ENCODE peak calls at places on chromosomes 16 and 17, in six cellular contexts. N, D, X, L, C and Z are unnamed samples.

GRCh38 chr16:12927591-12927990 is 26.2 kb downstream of the SHISA9 start:
- DNase-seq in D (no peak), L (no peak), C (no peak), X (no peak), N (no peak), Z (no peak)

GRCh38 chr17:79630821-79631639 is 20.2 kb upstream of the RBFOX3 start:
- DNase-seq in L (peak), X (no peak), N (no peak), C (no peak), D (peak), Z (no peak)

GRCh38 chr16:2194166-2194834 is 2.1 kb downstream of the CASKIN1 start:
- DNase-seq in C (no peak), X (no peak), D (no peak), N (no peak), L (no peak), Z (no peak)

GRCh38 chr17:49069585-49070273 is 62.8 kb upstream of the B4GALNT2 start:
- DNase-seq in L (no peak), C (no peak), D (no peak), X (no peak), N (no peak), Z (no peak)

GRCh38 chr17:17712268-17712924 is 31.1 kb downstream of the RAI1 start:
- DNase-seq in L (no peak), C (no peak), D (no peak), X (no peak), N (no peak), Z (peak)

GRCh38 chr16:26569793-26570192 is 496.9 kb upstream of the C16orf82 start:
- DNase-seq in L (no peak), D (no peak), C (no peak), N (no peak), X (no peak), Z (no peak)

GRCh38 chr16:2532494-2533141 is 1.4 kb upstream of the CEMP1 start:
- DNase-seq in C (no peak), N (no peak), X (peak), L (no peak), D (no peak), Z (peak)

GRCh38 chr16:1150511-1150982 is 2.4 kb upstream of the CACNA1H start:
- DNase-seq in X (no peak), N (no peak), L (no peak), C (no peak), D (no peak), Z (no peak)

GRCh38 chr17:80997471-80998387 is 6.1 kb downstream of the CHMP6 start:
- DNase-seq in N (no peak), L (no peak), C (no peak), D (no peak), X (no peak), Z (peak)

GRCh38 chr16:81462683-81463082 is 18.1 kb downstream of the CMIP start:
- DNase-seq in L (no peak), X (no peak), N (no peak), D (no peak), C (no peak), Z (no peak)

GRCh38 chr16:2235695-2236361 is 416 bp upstream of the DNASE1L2 start:
- DNase-seq in N (no peak), L (no peak), C (no peak), X (no peak), D (no peak), Z (no peak)

GRCh38 chr17:77475012-77475976 is 334.5 kb downstream of the SEC14L1 start:
- DNase-seq in D (no peak), N (no peak), X (peak), L (no peak), C (no peak), Z (no peak)

GRCh38 chr16:2586241-2586640 is 48.4 kb downstream of the PDPK1 start:
- DNase-seq in L (no peak), D (no peak), N (no peak), C (no peak), X (no peak), Z (no peak)

GRCh38 chr17:4436381-4436780 is 2.6 kb downstream of the SPNS3 start:
- DNase-seq in L (no peak), X (no peak), N (no peak), D (no peak), C (no peak), Z (no peak)

GRCh38 chr17:81511800-81512559 is 619 bp downstream of the ACTG1 start:
- DNase-seq in X (no peak), L (no peak), N (no peak), C (no peak), D (no peak), Z (no peak)

GRCh38 chr17:45992175-45992574 is 6.9 kb upstream of the STH start:
- DNase-seq in D (no peak), L (no peak), C (no peak), N (no peak), X (no peak), Z (no peak)

GRCh38 chr17:82632461-82632860 is 15.8 kb downstream of the WDR45B start:
- DNase-seq in X (no peak), L (no peak), D (no peak), N (no peak), C (no peak), Z (no peak)

GRCh38 chr17:9204623-9205329 is 183.5 kb downstream of the NTN1 start:
- DNase-seq in D (no peak), N (no peak), L (no peak), C (no peak), X (no peak), Z (no peak)

GRCh38 chr16:22677024-22677830 is 136.7 kb upstream of the HS3ST2 start:
- DNase-seq in L (no peak), N (no peak), X (no peak), D (peak), C (no peak), Z (no peak)

GRCh38 chr17:80511222-80512180 is 33.1 kb upstream of the RPTOR start:
- DNase-seq in X (no peak), D (no peak), L (no peak), N (no peak), C (no peak), Z (no peak)

GRCh38 chr17:55641559-55642160 is 81.0 kb downstream of the TMEM100 start:
- DNase-seq in N (no peak), C (no peak), L (peak), X (no peak), D (no peak), Z (peak)
- TF ChIP-seq CTCF in N (peak), C (peak), L (peak), X (no peak), D (no peak), Z (peak)

DNA sequence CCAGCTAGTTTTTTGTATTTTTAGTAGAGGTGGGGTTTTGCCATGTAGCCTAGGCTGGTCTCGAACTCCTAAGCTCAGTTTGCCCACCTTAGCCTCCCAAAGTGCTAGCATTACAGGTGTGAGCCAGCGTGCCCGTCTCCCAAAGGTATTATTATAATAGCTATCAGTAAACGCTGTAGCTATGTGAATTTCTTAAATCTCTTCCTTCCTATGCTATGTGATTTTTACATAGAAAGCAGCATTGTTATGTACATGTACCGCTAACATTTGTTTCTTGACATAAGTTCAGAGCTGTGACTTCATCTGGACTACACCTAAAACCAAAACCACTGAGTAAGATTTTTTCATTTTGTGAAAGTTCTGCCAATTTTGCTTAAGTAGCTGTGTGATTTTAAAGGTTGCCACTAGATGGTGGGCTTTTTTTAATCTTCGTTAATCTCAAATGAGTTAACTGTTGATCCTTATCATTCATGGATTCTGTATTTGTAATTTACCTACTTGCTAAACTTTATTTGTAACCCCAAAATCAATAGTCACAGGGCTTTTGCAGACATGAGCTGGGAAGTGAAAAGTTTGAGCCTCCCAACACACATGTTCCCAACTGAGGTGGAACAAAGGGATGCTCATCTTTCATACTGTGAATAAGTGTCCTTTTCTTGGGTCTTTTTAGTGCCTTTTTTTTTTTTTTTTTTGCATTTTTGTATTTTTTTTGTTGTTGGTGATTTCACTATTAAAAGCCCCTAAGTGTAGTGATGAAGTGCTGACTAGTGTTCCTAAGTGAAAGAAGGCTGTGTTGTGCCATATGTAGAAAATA is 21.9 kb downstream of the PRKAR1A start:
- DNase-seq in X (no peak), N (no peak), L (no peak), D (no peak), C (no peak), Z (no peak)
- TF ChIP-seq CTCF in X (peak), N (no peak), L (peak), D (no peak), C (peak), Z (peak)

GRCh38 chr16:83199012-83199411 is 572.2 kb downstream of the CDH13 start:
- DNase-seq in L (no peak), X (no peak), D (no peak), N (no peak), C (no peak), Z (no peak)

GRCh38 chr16:83205896-83206295 is 579.1 kb downstream of the CDH13 start:
- DNase-seq in D (no peak), C (no peak), N (no peak), L (no peak), X (no peak), Z (no peak)

GRCh38 chr16:83200005-83200779 is 573.4 kb downstream of the CDH13 start:
- DNase-seq in X (no peak), D (no peak), C (no peak), N (no peak), L (no peak), Z (no peak)
- TF ChIP-seq CTCF in X (no peak), D (no peak), C (no peak), N (no peak), L (no peak), Z (no peak)

GRCh38 chr17:64129765-64130558 is at the start of gene ERN1:
- DNase-seq in L (peak), D (no peak), C (peak), N (peak), X (peak), Z (peak)
- TF ChIP-seq CTCF in L (no peak), D (no peak), C (no peak), N (no peak), X (no peak), Z (no peak)

GRCh38 chr17:68060336-68060735 is 24.8 kb downstream of the KPNA2 start:
- DNase-seq in X (no peak), L (no peak), N (no peak), D (no peak), C (no peak), Z (peak)

GRCh38 chr17:68053237-68054030 is 17.9 kb downstream of the KPNA2 start:
- DNase-seq in L (no peak), C (no peak), N (no peak), D (no peak), X (no peak), Z (no peak)

GRCh38 chr17:68054296-68054900 is 18.9 kb downstream of the KPNA2 start:
- DNase-seq in L (no peak), X (no peak), C (no peak), N (no peak), D (no peak), Z (no peak)

GRCh38 chr17:68061512-68062313 is 26.2 kb downstream of the KPNA2 start:
- DNase-seq in C (no peak), L (no peak), N (no peak), D (no peak), X (no peak), Z (peak)

DNA sequence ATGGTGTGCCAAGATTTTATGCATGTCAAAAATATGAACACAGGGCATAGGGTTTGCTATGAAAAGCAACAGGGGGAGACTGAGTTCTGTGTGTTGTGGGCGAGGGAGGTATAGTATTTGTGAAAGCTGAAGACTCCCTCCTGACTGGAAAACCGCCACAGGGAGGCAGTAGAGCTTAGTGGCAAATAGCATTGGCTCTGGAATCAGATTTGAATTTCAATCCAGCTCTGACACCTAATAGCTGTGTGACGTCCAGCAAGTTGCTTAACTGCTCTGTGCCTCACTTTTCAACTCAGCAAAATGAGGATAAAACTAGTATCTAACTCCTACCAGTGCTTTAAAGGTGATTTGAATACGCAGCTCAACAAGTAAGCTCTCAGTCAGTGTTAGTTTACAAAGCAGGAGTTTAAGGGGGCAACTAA is 22.0 kb downstream of the KPNA2 start:
- DNase-seq in X (peak), D (no peak), C (no peak), N (no peak), L (no peak), Z (no peak)
- TF ChIP-seq CTCF in X (peak), D (no peak), C (no peak), N (peak), L (no peak), Z (peak)

DNA sequence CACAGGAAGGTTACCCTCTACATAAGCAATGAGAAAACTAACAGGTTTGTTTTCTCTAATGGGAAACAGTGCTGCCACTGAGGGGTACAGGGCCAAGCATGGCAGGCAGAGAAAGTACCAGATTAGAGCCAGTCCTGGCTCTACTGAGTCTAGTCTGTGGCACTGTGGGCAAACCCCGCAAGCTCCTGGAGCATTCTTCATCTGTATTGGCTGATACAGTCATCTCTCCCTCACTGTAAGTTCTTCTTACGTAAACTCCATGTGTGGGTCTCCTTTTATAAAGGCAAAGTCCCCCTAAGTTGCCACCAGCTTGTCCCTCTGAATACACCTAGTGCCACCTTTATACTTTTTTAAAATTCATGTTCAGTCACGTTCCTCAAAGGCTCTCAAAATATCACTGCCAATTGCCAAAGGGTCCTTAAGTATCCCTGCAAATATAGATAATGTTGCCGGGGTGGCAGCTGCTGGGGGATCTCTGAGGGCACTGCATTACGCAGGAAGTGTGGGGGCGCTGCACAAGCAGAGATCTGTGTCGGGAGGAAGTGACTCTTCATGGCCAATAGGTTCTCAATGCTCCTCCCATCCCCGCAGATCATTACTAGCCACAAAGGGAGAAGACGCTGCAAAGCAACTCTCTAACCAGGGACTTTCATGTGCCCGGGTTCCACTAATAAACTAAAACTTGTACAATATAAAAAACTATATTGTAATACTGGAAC is 18.8 kb downstream of the XPO6 start:
- DNase-seq in N (no peak), D (no peak), X (peak), C (no peak), L (no peak), Z (peak)
- TF ChIP-seq CTCF in N (no peak), D (no peak), X (peak), C (no peak), L (no peak), Z (peak)

GRCh38 chr17:61575352-61575975 is 15.6 kb downstream of the NACA2 start:
- DNase-seq in D (no peak), C (no peak), N (no peak), L (no peak), X (no peak), Z (no peak)

GRCh38 chr17:61575983-61576382 is 15.0 kb downstream of the NACA2 start:
- DNase-seq in C (no peak), X (no peak), N (no peak), L (no peak), D (no peak), Z (no peak)

GRCh38 chr17:61578645-61579044 is 12.4 kb downstream of the NACA2 start:
- DNase-seq in D (no peak), L (no peak), X (no peak), N (no peak), C (no peak), Z (no peak)

GRCh38 chr17:61571624-61572023 is 19.4 kb downstream of the NACA2 start:
- DNase-seq in C (no peak), N (no peak), X (no peak), D (no peak), L (no peak), Z (no peak)

GRCh38 chr17:61574542-61575351 is 16.3 kb downstream of the NACA2 start:
- DNase-seq in X (no peak), N (no peak), C (no peak), L (peak), D (no peak), Z (no peak)
- TF ChIP-seq CTCF in X (no peak), N (peak), C (no peak), L (no peak), D (peak), Z (no peak)

GRCh38 chr17:64975318-64976087 is 56.2 kb upstream of the LRRC37A3 start:
- DNase-seq in N (peak), C (peak), D (no peak), L (peak), X (peak), Z (peak)
- TF ChIP-seq CTCF in N (no peak), C (no peak), D (no peak), L (no peak), X (no peak), Z (no peak)

GRCh38 chr17:50261051-50261915 is 13.0 kb upstream of the TMEM92 start:
- DNase-seq in N (no peak), D (no peak), C (no peak), L (no peak), X (no peak), Z (no peak)
- TF ChIP-seq CTCF in N (no peak), D (no peak), C (no peak), L (no peak), X (no peak), Z (no peak)